ENCODE peak calls at places on chromosomes 7 and 10, in five cellular contexts. One of them, this sample, is unnamed. For H3K36me3, the result is how much of the 10 kb centered on the place peaks cover.

GRCh38 chr7:150838965-150839650 is 13.2 kb upstream of the AOC1 start:
- DNase-seq in Peyer's patch: no peak
- DNase-seq in endodermal cell: peak
- DNase-seq in cardiac muscle cell: no peak
- DNase-seq in pancreas: no peak
- DNase-seq in this sample: no peak

GRCh38 chr7:132548489-132549078 is 27.7 kb downstream of the PLXNA4 start:
- DNase-seq in Peyer's patch: no peak
- DNase-seq in endodermal cell: no peak
- DNase-seq in cardiac muscle cell: no peak
- DNase-seq in pancreas: no peak
- DNase-seq in this sample: no peak

GRCh38 chr10:99523251-99523773 is 9.4 kb upstream of the NKX2-3 start:
- DNase-seq in Peyer's patch: no peak
- DNase-seq in endodermal cell: peak
- DNase-seq in cardiac muscle cell: peak
- DNase-seq in pancreas: no peak
- DNase-seq in this sample: no peak

GRCh38 chr7:90663176-90663575 is 67.1 kb downstream of the CDK14 start:
- DNase-seq in Peyer's patch: no peak
- DNase-seq in endodermal cell: no peak
- DNase-seq in cardiac muscle cell: no peak
- DNase-seq in pancreas: no peak
- DNase-seq in this sample: no peak

GRCh38 chr10:1657500-1657899 is 79.8 kb downstream of the ADARB2 start:
- DNase-seq in Peyer's patch: no peak
- DNase-seq in endodermal cell: peak
- DNase-seq in cardiac muscle cell: no peak
- DNase-seq in pancreas: no peak
- DNase-seq in this sample: no peak

GRCh38 chr7:102222445-102222844 is 64.2 kb upstream of the SH2B2 start:
- DNase-seq in Peyer's patch: no peak
- DNase-seq in endodermal cell: no peak
- DNase-seq in cardiac muscle cell: no peak
- DNase-seq in pancreas: no peak
- DNase-seq in this sample: no peak

GRCh38 chr7:87330942-87331341 is 14.5 kb upstream of the CROT start:
- DNase-seq in Peyer's patch: no peak
- DNase-seq in endodermal cell: peak
- DNase-seq in cardiac muscle cell: no peak
- DNase-seq in pancreas: no peak
- DNase-seq in this sample: no peak

GRCh38 chr10:19572056-19572455 is 244.2 kb upstream of the PLXDC2 start:
- DNase-seq in Peyer's patch: no peak
- DNase-seq in endodermal cell: no peak
- DNase-seq in cardiac muscle cell: no peak
- DNase-seq in pancreas: no peak
- DNase-seq in this sample: no peak

GRCh38 chr7:91416485-91416884 is 152.3 kb downstream of the FZD1 start:
- DNase-seq in Peyer's patch: no peak
- DNase-seq in endodermal cell: no peak
- DNase-seq in cardiac muscle cell: no peak
- DNase-seq in pancreas: no peak
- DNase-seq in this sample: no peak

GRCh38 chr7:116616555-116617059 is 55.4 kb upstream of the MET start:
- DNase-seq in Peyer's patch: no peak
- DNase-seq in endodermal cell: no peak
- DNase-seq in cardiac muscle cell: no peak
- DNase-seq in pancreas: no peak
- DNase-seq in this sample: no peak

GRCh38 chr10:47347303-47347675 is 874 bp upstream of the RBP3 start:
- DNase-seq in Peyer's patch: no peak
- DNase-seq in endodermal cell: no peak
- DNase-seq in cardiac muscle cell: no peak
- DNase-seq in pancreas: no peak
- DNase-seq in this sample: no peak

GRCh38 chr10:30058111-30058510 is 1.3 kb downstream of the JCAD start:
- DNase-seq in Peyer's patch: no peak
- DNase-seq in endodermal cell: peak
- DNase-seq in cardiac muscle cell: no peak
- DNase-seq in pancreas: no peak
- DNase-seq in this sample: no peak

GRCh38 chr10:17758200-17758599 is 6.2 kb downstream of the TMEM236 start:
- DNase-seq in Peyer's patch: no peak
- DNase-seq in endodermal cell: no peak
- DNase-seq in cardiac muscle cell: no peak
- DNase-seq in pancreas: no peak
- DNase-seq in this sample: no peak

GRCh38 chr7:135181929-135182678 is 11.6 kb upstream of the CYREN start:
- DNase-seq in Peyer's patch: no peak
- DNase-seq in endodermal cell: no peak
- DNase-seq in cardiac muscle cell: no peak
- DNase-seq in pancreas: no peak
- DNase-seq in this sample: no peak

GRCh38 chr10:69891057-69891617 is 89.4 kb downstream of the COL13A1 start:
- DNase-seq in Peyer's patch: no peak
- DNase-seq in endodermal cell: no peak
- DNase-seq in cardiac muscle cell: no peak
- DNase-seq in pancreas: no peak
- DNase-seq in this sample: no peak
- H3K27ac ChIP-seq in Peyer's patch: peak
- H3K27ac ChIP-seq in endodermal cell: no peak
- H3K27ac ChIP-seq in cardiac muscle cell: no peak
- H3K27ac ChIP-seq in pancreas: no peak
- H3K27ac ChIP-seq in this sample: no peak

GRCh38 chr10:12482586-12482985 is 133.2 kb downstream of the CAMK1D start:
- DNase-seq in Peyer's patch: no peak
- DNase-seq in endodermal cell: peak
- DNase-seq in cardiac muscle cell: peak
- DNase-seq in pancreas: no peak
- DNase-seq in this sample: no peak
- TF ChIP-seq CTCF in Peyer's patch: no peak
- TF ChIP-seq CTCF in endodermal cell: no peak
- TF ChIP-seq CTCF in cardiac muscle cell: no peak
- TF ChIP-seq CTCF in pancreas: no peak
- TF ChIP-seq CTCF in this sample: no peak

DNA sequence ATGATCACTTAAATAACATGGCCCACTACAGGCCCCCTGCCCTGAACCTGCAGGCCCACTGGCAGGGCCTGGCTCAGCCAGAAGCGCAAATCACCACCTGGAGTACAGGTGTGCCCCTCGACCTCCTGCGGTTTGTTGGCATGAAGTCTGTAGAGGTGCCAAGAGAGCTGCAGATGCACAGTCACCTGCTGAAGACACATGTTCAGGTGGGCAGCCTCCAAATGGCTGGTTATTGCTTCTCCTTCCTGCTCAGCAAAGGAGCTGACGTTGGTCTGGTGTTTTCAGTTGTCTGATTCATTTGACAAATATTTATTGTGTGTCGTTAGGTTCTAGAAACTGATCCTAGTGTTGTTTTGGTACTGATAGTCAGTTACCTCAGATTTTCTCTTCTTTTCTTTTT is 29.0 kb downstream of the DHTKD1 start:
- DNase-seq in Peyer's patch: no peak
- DNase-seq in endodermal cell: no peak
- DNase-seq in cardiac muscle cell: no peak
- DNase-seq in pancreas: no peak
- DNase-seq in this sample: no peak
- H3K36me3 ChIP-seq in Peyer's patch: under half
- H3K36me3 ChIP-seq in endodermal cell: half or more
- H3K36me3 ChIP-seq in cardiac muscle cell: under half
- H3K36me3 ChIP-seq in pancreas: under half
- H3K36me3 ChIP-seq in this sample: half or more

GRCh38 chr7:111180273-111180814 is 89.4 kb downstream of the LRRN3 start:
- DNase-seq in Peyer's patch: no peak
- DNase-seq in endodermal cell: no peak
- DNase-seq in cardiac muscle cell: no peak
- DNase-seq in pancreas: no peak
- DNase-seq in this sample: no peak
- H3K27ac ChIP-seq in Peyer's patch: no peak
- H3K27ac ChIP-seq in endodermal cell: no peak
- H3K27ac ChIP-seq in cardiac muscle cell: no peak
- H3K27ac ChIP-seq in pancreas: no peak
- H3K27ac ChIP-seq in this sample: no peak

GRCh38 chr10:97220371-97220770 is 34.6 kb upstream of the SLIT1 start:
- DNase-seq in Peyer's patch: no peak
- DNase-seq in endodermal cell: no peak
- DNase-seq in cardiac muscle cell: no peak
- DNase-seq in pancreas: no peak
- DNase-seq in this sample: no peak

GRCh38 chr10:97224483-97225435 is 39.0 kb upstream of the SLIT1 start:
- DNase-seq in Peyer's patch: no peak
- DNase-seq in endodermal cell: no peak
- DNase-seq in cardiac muscle cell: no peak
- DNase-seq in pancreas: no peak
- DNase-seq in this sample: no peak

GRCh38 chr10:97217299-97217698 is 31.5 kb upstream of the SLIT1 start:
- DNase-seq in Peyer's patch: no peak
- DNase-seq in endodermal cell: no peak
- DNase-seq in cardiac muscle cell: no peak
- DNase-seq in pancreas: no peak
- DNase-seq in this sample: no peak

GRCh38 chr10:97226398-97226797 is 40.6 kb upstream of the SLIT1 start:
- DNase-seq in Peyer's patch: no peak
- DNase-seq in endodermal cell: no peak
- DNase-seq in cardiac muscle cell: no peak
- DNase-seq in pancreas: no peak
- DNase-seq in this sample: no peak

DNA sequence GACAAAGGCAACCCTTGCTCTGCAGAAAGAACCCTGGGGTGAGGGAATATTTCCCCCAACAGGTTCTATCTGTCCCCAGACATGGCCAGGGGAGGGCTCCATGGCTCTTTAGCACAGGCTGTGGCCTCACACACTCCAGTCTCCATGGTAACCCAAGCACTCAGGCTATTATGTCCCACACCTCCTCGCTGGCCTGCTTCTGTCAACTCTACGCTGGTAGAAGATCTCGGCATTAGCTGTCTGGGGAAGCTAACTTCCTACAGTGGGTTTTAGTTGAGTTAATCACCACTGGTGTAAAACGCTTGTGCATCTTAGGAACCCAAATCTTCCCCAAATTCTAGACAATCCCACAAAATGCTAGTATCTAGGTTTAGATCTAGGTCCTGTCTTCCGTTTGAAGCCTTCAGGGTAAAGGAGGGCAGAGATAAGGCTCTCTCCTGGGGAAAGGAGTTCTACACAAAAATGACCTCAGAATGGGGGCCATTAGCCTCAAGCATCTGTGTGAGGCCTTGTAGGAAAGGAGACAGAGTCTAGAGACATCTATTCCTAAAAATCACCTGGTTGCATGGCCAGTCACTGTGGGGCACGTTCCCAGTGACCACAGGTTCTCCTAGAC is 36.7 kb upstream of the SLIT1 start:
- DNase-seq in Peyer's patch: no peak
- DNase-seq in endodermal cell: peak
- DNase-seq in cardiac muscle cell: peak
- DNase-seq in pancreas: no peak
- DNase-seq in this sample: no peak
- TF ChIP-seq CTCF in Peyer's patch: no peak
- TF ChIP-seq CTCF in endodermal cell: no peak
- TF ChIP-seq CTCF in cardiac muscle cell: no peak
- TF ChIP-seq CTCF in pancreas: no peak
- TF ChIP-seq CTCF in this sample: no peak

DNA sequence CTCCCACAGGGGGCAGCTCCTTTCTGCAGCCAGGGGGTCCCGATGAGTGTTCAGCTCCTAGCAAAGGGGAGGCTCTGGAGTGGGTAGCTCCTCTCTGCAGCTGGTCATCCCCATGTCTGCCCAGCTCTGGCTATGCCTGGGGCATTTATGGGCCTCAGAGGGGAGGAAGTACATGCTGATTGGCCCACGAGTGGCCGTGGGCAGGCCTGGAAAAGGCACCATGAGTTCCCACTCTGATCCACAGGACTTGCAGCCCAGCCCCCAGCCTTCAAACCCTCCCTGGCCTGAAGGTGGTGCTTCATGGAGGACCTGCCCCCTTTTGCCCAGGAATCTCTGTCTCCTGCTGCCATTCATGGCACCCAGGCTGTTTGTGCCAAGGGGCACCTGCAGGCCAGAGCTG is 268.8 kb downstream of the DNAJB6 start:
- DNase-seq in Peyer's patch: no peak
- DNase-seq in endodermal cell: no peak
- DNase-seq in cardiac muscle cell: no peak
- DNase-seq in pancreas: no peak
- DNase-seq in this sample: no peak
- H3K36me3 ChIP-seq in Peyer's patch: under half
- H3K36me3 ChIP-seq in endodermal cell: under half
- H3K36me3 ChIP-seq in cardiac muscle cell: under half
- H3K36me3 ChIP-seq in pancreas: under half
- H3K36me3 ChIP-seq in this sample: under half

DNA sequence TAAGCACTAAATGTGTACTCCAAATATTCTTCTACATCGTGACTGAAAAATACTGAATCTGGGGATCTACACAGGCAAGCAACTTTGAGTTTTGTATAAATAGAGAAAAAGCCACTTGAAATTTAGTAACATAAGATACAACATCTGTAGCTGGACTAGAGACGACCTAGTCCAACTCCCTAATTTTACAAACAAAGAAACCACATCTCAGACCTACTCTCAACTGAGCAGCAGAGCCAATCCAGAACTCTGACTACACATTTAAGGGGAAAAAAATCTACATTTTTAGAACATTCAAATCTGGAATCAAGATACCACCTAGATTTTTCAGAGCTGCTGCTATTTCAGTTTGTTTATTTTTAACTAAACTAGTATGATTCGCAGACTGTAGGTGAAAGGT is 88.9 kb downstream of the CABCOCO1 start:
- DNase-seq in Peyer's patch: no peak
- DNase-seq in endodermal cell: no peak
- DNase-seq in cardiac muscle cell: no peak
- DNase-seq in pancreas: no peak
- DNase-seq in this sample: no peak
- H3K27ac ChIP-seq in Peyer's patch: peak
- H3K27ac ChIP-seq in endodermal cell: no peak
- H3K27ac ChIP-seq in cardiac muscle cell: no peak
- H3K27ac ChIP-seq in pancreas: peak
- H3K27ac ChIP-seq in this sample: no peak

DNA sequence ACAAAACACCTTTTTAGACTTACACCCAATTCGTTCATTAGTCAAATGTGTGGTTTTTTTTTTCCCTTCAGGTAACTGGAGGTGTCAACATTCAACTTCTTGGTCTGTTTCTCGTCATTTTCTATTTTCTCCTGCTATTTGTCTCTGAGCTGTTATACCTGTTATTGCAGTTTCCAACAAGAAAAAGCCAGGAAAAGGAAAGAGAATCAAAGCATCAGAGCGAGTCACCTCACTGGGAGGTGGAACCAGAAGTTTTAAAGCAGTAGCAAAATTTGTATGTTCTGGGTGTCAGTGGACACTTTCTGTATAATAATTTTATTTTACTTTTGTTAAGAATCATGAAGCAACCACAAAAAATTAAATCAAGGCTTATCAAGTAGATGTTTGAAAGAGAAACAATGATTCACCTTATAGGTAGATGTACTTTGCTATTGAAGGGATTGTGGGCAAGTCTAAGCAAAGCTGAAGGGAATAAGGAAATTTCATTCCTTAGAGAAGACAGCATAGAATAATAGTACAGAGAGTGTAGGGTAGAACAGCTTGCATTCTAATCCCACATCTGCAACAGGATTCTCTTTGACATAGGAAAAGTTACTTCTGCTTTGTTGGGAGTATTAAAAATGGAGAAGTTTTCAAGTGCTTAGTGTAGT is 675.8 kb downstream of the PCDH15 start:
- DNase-seq in Peyer's patch: no peak
- DNase-seq in endodermal cell: no peak
- DNase-seq in cardiac muscle cell: no peak
- DNase-seq in pancreas: no peak
- DNase-seq in this sample: no peak
- TF ChIP-seq CTCF in Peyer's patch: no peak
- TF ChIP-seq CTCF in endodermal cell: no peak
- TF ChIP-seq CTCF in cardiac muscle cell: no peak
- TF ChIP-seq CTCF in pancreas: no peak
- TF ChIP-seq CTCF in this sample: no peak

GRCh38 chr7:140684066-140684950 is 11.6 kb downstream of the ADCK2 start:
- DNase-seq in Peyer's patch: no peak
- DNase-seq in endodermal cell: no peak
- DNase-seq in cardiac muscle cell: no peak
- DNase-seq in pancreas: no peak
- DNase-seq in this sample: no peak
- H3K36me3 ChIP-seq in Peyer's patch: under half
- H3K36me3 ChIP-seq in endodermal cell: under half
- H3K36me3 ChIP-seq in cardiac muscle cell: under half
- H3K36me3 ChIP-seq in pancreas: under half
- H3K36me3 ChIP-seq in this sample: under half

This sample was measured in psoas muscle.